ENCODE peak calls at places on chromosomes 13 and 19, in five cellular contexts. One of them, this sample, is unnamed.

GRCh38 chr13:96218475-96218874 is 128.6 kb downstream of the HS6ST3 start:
- DNase-seq in K562: no peak
- DNase-seq in IMR-90: no peak
- DNase-seq in HepG2: no peak
- DNase-seq in H1: no peak
- DNase-seq in this sample: no peak

GRCh38 chr19:28519950-28520861 is 692.7 kb downstream of the UQCRFS1 start:
- DNase-seq in K562: no peak
- DNase-seq in IMR-90: no peak
- DNase-seq in HepG2: no peak
- DNase-seq in H1: no peak
- DNase-seq in this sample: no peak

GRCh38 chr13:45670481-45670880 is 31.6 kb upstream of the CBY2 start:
- DNase-seq in K562: no peak
- DNase-seq in IMR-90: no peak
- DNase-seq in HepG2: no peak
- DNase-seq in H1: no peak
- DNase-seq in this sample: no peak

GRCh38 chr13:64767054-64767453 is 2463.1 kb downstream of the PCDH9 start:
- DNase-seq in K562: no peak
- DNase-seq in IMR-90: no peak
- DNase-seq in HepG2: no peak
- DNase-seq in H1: no peak
- DNase-seq in this sample: no peak

GRCh38 chr13:28585557-28585956 is 73.4 kb upstream of the POMP start:
- DNase-seq in K562: no peak
- DNase-seq in IMR-90: no peak
- DNase-seq in HepG2: no peak
- DNase-seq in H1: no peak
- DNase-seq in this sample: no peak

GRCh38 chr19:33826521-33826920 is 29.9 kb downstream of the KCTD15 start:
- DNase-seq in K562: no peak
- DNase-seq in IMR-90: no peak
- DNase-seq in HepG2: no peak
- DNase-seq in H1: no peak
- DNase-seq in this sample: no peak

GRCh38 chr19:42420055-42420544 is 7.1 kb downstream of the LIPE start:
- DNase-seq in K562: peak
- DNase-seq in IMR-90: peak
- DNase-seq in HepG2: peak
- DNase-seq in H1: no peak
- DNase-seq in this sample: peak

GRCh38 chr13:20093946-20094345 is 66.9 kb downstream of the GJA3 start:
- DNase-seq in K562: no peak
- DNase-seq in IMR-90: no peak
- DNase-seq in HepG2: no peak
- DNase-seq in H1: no peak
- DNase-seq in this sample: no peak

GRCh38 chr19:55678121-55678671 is 3.2 kb downstream of the EPN1 start:
- DNase-seq in K562: no peak
- DNase-seq in IMR-90: no peak
- DNase-seq in HepG2: no peak
- DNase-seq in H1: no peak
- DNase-seq in this sample: no peak
- TF ChIP-seq MAFK in K562: no peak
- TF ChIP-seq MAFK in IMR-90: no peak
- TF ChIP-seq MAFK in HepG2: no peak
- TF ChIP-seq MAFK in H1: no peak
- TF ChIP-seq MAFK in this sample: no peak

DNA sequence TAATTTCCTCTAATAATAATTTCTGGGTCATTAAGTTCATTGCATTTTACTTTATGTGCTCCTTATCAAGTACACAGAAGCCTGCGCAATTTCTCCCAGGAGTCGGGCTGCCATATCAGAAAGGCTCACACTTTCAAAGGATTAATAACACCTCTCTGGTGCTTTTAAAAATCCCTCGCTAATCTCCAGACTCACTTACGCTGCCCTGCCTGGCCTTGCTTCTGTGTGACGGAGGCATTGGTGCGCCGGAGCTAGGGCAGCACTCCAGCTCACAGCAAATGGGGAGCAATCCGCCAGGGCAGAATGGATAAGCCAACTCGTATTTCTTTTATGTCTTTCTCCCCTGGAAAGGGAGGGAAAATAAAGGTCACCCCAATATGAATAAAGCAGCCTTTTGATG is 300.8 kb downstream of the EFNB2 start:
- DNase-seq in K562: no peak
- DNase-seq in IMR-90: no peak
- DNase-seq in HepG2: no peak
- DNase-seq in H1: no peak
- DNase-seq in this sample: no peak
- TF ChIP-seq CTCF in K562: no peak
- TF ChIP-seq CTCF in IMR-90: no peak
- TF ChIP-seq CTCF in HepG2: no peak
- TF ChIP-seq CTCF in H1: no peak
- TF ChIP-seq CTCF in this sample: no peak

DNA sequence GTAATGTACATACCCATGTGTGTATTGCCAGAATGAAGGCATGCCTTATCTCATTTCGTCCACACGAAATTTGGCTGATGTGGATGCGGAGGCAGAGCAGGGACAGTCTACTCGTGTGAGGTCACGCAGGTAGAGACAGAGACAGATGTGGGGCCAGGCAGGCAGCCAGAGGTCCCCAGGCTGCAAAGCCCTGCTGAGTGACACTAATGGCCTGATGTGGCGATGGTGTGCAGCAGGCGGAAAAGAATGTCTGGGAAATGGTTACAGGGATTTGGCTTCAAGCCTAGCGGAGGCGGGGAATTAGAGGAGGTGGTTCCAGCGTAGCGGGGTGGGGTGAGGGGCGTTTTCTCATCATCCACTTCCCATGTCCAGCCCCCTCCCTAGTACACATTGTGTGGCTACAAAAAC is 4.2 kb upstream of the IZUMO2 start:
- DNase-seq in K562: no peak
- DNase-seq in IMR-90: no peak
- DNase-seq in HepG2: peak
- DNase-seq in H1: no peak
- DNase-seq in this sample: no peak
- TF ChIP-seq MAFK in K562: no peak
- TF ChIP-seq MAFK in IMR-90: no peak
- TF ChIP-seq MAFK in HepG2: no peak
- TF ChIP-seq MAFK in H1: no peak
- TF ChIP-seq MAFK in this sample: no peak

DNA sequence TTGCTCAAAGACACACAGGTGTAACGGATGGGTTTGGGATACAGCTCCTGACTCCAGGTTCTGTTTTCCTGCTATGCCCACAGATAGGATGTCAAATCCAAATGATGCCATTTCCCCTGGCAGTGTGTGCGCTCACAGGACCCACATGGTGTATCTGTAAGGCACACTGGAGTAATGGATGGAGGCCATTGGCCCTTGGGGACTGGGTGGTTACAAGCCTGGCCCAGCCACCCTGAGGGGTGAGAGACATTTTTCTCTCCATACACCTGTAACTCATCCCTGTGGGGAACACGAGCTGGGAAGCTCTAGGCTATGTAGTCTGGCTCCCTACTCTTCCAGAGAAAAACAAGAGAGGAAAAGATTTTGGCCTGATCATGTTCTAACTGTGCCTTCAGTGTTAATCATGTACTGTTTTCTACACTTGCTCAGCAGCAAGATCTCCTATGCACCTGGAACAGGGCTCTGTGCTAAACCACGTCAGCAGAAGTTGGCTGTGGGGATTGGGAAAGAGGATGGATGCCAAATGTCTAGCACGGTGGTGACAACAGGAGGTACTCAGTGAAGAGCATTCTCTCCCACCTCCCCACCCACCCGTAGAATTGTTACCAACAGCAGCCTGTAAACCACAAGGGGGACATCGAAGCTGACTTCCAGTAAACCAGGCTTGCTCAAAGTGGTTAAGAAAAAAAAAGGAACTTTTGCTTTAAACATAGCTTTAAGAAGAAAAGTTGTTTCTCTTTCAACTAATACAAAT is 237.0 kb downstream of the LACC1 start:
- DNase-seq in K562: no peak
- DNase-seq in IMR-90: peak
- DNase-seq in HepG2: no peak
- DNase-seq in H1: no peak
- DNase-seq in this sample: no peak
- TF ChIP-seq CTCF in K562: no peak
- TF ChIP-seq CTCF in IMR-90: peak
- TF ChIP-seq CTCF in HepG2: no peak
- TF ChIP-seq CTCF in H1: no peak
- TF ChIP-seq CTCF in this sample: no peak

GRCh38 chr13:41332829-41333228 is 21.8 kb downstream of the NAA16 start:
- DNase-seq in K562: no peak
- DNase-seq in IMR-90: no peak
- DNase-seq in HepG2: no peak
- DNase-seq in H1: no peak
- DNase-seq in this sample: no peak
- TF ChIP-seq MAFK in K562: no peak
- TF ChIP-seq MAFK in IMR-90: no peak
- TF ChIP-seq MAFK in HepG2: no peak
- TF ChIP-seq MAFK in H1: no peak
- TF ChIP-seq MAFK in this sample: no peak